ENCODE peak calls at places on chromosomes 16 and 17, in ten cellular contexts. A is epithelial cell of esophagus, P is hepatocyte, S is Panc1, L is progenitor cell of endocrine pancreas, M is NCI-H146, J is AG09319, C is EH, X is AG04449, Z is EL. N is an unnamed sample.

GRCh38 chr17:80795737-80796136 is 195.9 kb upstream of the CHMP6 start:
- DNase-seq in A (no peak), P (no peak), S (no peak), L (no peak), M (no peak), J (no peak), C (no peak), X (no peak), Z (no peak), N (peak)

GRCh38 chr16:50731989-50732589 is 9.8 kb upstream of the CYLD start:
- DNase-seq in A (no peak), P (no peak), S (no peak), L (no peak), M (no peak), J (no peak), C (no peak), X (no peak), Z (no peak), N (no peak)

GRCh38 chr17:80424878-80425765 is 10.2 kb downstream of the ENDOV start:
- DNase-seq in A (no peak), P (no peak), S (no peak), L (no peak), M (no peak), J (no peak), C (no peak), X (no peak), Z (no peak), N (no peak)

GRCh38 chr17:2931426-2931825 is 132.0 kb downstream of the OR1D5 start:
- DNase-seq in A (no peak), P (peak), S (no peak), L (no peak), M (no peak), J (no peak), C (no peak), X (no peak), Z (no peak), N (no peak)

GRCh38 chr16:78094166-78094565 is 5.3 kb upstream of the WWOX start:
- DNase-seq in A (no peak), P (no peak), S (no peak), L (no peak), M (no peak), J (no peak), C (no peak), X (no peak), Z (no peak), N (no peak)

GRCh38 chr16:67967956-67968439 is 439 bp downstream of the SLC12A4 start:
- DNase-seq in A (peak), P (peak), S (no peak), L (peak), M (no peak), J (no peak), C (peak), X (no peak), Z (peak), N (no peak)

GRCh38 chr16:55760665-55761035 is 72.2 kb downstream of the CES1 start:
- DNase-seq in A (no peak), P (no peak), S (no peak), L (no peak), M (no peak), J (no peak), C (no peak), X (no peak), Z (peak), N (no peak)

GRCh38 chr17:67834634-67835033 is 9.3 kb downstream of the BPTF start:
- DNase-seq in A (no peak), P (no peak), S (no peak), L (no peak), M (no peak), J (no peak), C (no peak), X (no peak), Z (no peak), N (no peak)

GRCh38 chr16:53884748-53885147 is 180.8 kb downstream of the FTO start:
- DNase-seq in A (no peak), P (no peak), S (no peak), L (no peak), M (no peak), J (no peak), C (peak), X (no peak), Z (peak), N (no peak)

GRCh38 chr16:57616871-57617270 is 11.6 kb upstream of the ADGRG1 start:
- DNase-seq in A (no peak), P (no peak), S (no peak), L (no peak), M (no peak), J (no peak), C (no peak), X (no peak), Z (no peak), N (no peak)

GRCh38 chr16:87380875-87381274 is 2.7 kb downstream of the FBXO31 start:
- DNase-seq in A (no peak), P (no peak), S (no peak), L (no peak), M (no peak), J (no peak), C (peak), X (no peak), Z (no peak), N (no peak)

GRCh38 chr17:34579979-34580684 is 750 bp downstream of the TMEM132E start:
- DNase-seq in A (peak), P (peak), S (no peak), L (no peak), M (no peak), J (no peak), C (peak), X (no peak), Z (peak), N (no peak)

GRCh38 chr17:74179576-74179975 is 23.9 kb upstream of the RPL38 start:
- DNase-seq in A (no peak), P (no peak), S (no peak), L (no peak), M (no peak), J (no peak), C (no peak), X (no peak), Z (no peak), N (no peak)

GRCh38 chr17:6374761-6375312 is 60.1 kb downstream of the AIPL1 start:
- DNase-seq in A (peak), P (peak), S (no peak), L (no peak), M (peak), J (no peak), C (peak), X (no peak), Z (peak), N (peak)

GRCh38 chr17:1227917-1228751 is 42.1 kb upstream of the BHLHA9 start:
- DNase-seq in A (no peak), P (peak), S (no peak), L (peak), M (no peak), J (no peak), C (no peak), X (no peak), Z (no peak), N (no peak)

GRCh38 chr16:23223368-23223767 is 40.8 kb downstream of the SCNN1G start:
- DNase-seq in A (no peak), P (no peak), S (no peak), L (no peak), M (no peak), J (no peak), C (no peak), X (no peak), Z (no peak), N (no peak)

GRCh38 chr16:28543072-28543471 is 4.3 kb upstream of the NUPR1 start:
- DNase-seq in A (peak), P (no peak), S (no peak), L (no peak), M (peak), J (no peak), C (no peak), X (no peak), Z (no peak), N (no peak)

GRCh38 chr16:22318690-22319358 is 21.6 kb downstream of the POLR3E start:
- DNase-seq in A (peak), P (peak), S (no peak), L (no peak), M (no peak), J (no peak), C (peak), X (no peak), Z (peak), N (no peak)

GRCh38 chr17:8412089-8412488 is 14.5 kb upstream of the RNF222 start:
- DNase-seq in A (no peak), P (no peak), S (no peak), L (no peak), M (no peak), J (no peak), C (peak), X (no peak), Z (no peak), N (no peak)

GRCh38 chr17:59004338-59005111 is 102.2 kb downstream of the TRIM37 start:
- DNase-seq in A (peak), P (peak), S (peak), L (peak), M (peak), J (peak), C (peak), X (no peak), Z (peak), N (peak)

GRCh38 chr17:77959926-77960521 is 1.5 kb downstream of the TNRC6C start:
- DNase-seq in A (no peak), P (peak), S (no peak), L (no peak), M (peak), J (no peak), C (peak), X (no peak), Z (peak), N (no peak)

GRCh38 chr16:17273142-17273561 is 197.6 kb downstream of the XYLT1 start:
- DNase-seq in A (peak), P (peak), S (peak), L (no peak), M (no peak), J (peak), C (peak), X (peak), Z (peak), N (no peak)

GRCh38 chr17:65727243-65727642 is 165.8 kb upstream of the AXIN2 start:
- DNase-seq in A (no peak), P (no peak), S (no peak), L (no peak), M (no peak), J (no peak), C (no peak), X (no peak), Z (no peak), N (no peak)

GRCh38 chr16:82157836-82158235 is 12.2 kb downstream of the MPHOSPH6 start:
- DNase-seq in A (no peak), P (peak), S (no peak), L (no peak), M (no peak), J (no peak), C (peak), X (no peak), Z (no peak), N (no peak)

GRCh38 chr17:68437979-68438877 is 19.1 kb downstream of the WIPI1 start:
- DNase-seq in A (no peak), P (peak), S (no peak), L (no peak), M (no peak), J (no peak), C (peak), X (no peak), Z (no peak), N (no peak)

GRCh38 chr17:66089764-66090163 is 102.2 kb downstream of the CEP112 start:
- DNase-seq in A (no peak), P (no peak), S (no peak), L (no peak), M (no peak), J (no peak), C (no peak), X (no peak), Z (no peak), N (no peak)

GRCh38 chr16:50680907-50681885 is at the start of gene SNX20:
- DNase-seq in A (no peak), P (no peak), S (no peak), L (no peak), M (no peak), J (no peak), C (no peak), X (no peak), Z (no peak), N (no peak)